ENCODE peak calls at places on chromosomes 7 and 10, in nine cellular contexts. I is endodermal cell; F is CD8-positive, alpha-beta T cell; Z is lung; R is mesenchymal stem cell; K is AG04450; J is right lobe of liver; E is hepatocyte; N is brain microvascular endothelial cell. A is an unnamed sample.

GRCh38 chr7:155471728-155472127 is 13.8 kb downstream of the EN2 start:
- DNase-seq in I (peak), F (no peak), Z (no peak), R (no peak), K (no peak), J (no peak), E (no peak), N (no peak), A (no peak)

GRCh38 chr7:69412331-69413146 is 185.7 kb upstream of the AUTS2 start:
- DNase-seq in I (no peak), F (no peak), Z (no peak), R (peak), K (no peak), J (no peak), E (peak), N (peak), A (no peak)

GRCh38 chr10:29586509-29586908 is 48.3 kb downstream of the SVIL start:
- DNase-seq in I (no peak), F (no peak), Z (no peak), R (no peak), K (no peak), J (no peak), E (no peak), N (no peak), A (no peak)

GRCh38 chr7:27547401-27547800 is 115.3 kb downstream of the HIBADH start:
- DNase-seq in I (peak), F (no peak), Z (no peak), R (peak), K (peak), J (no peak), E (peak), N (peak), A (no peak)

GRCh38 chr7:30278386-30278785 is 6.0 kb upstream of the ZNRF2 start:
- DNase-seq in I (no peak), F (no peak), Z (no peak), R (no peak), K (no peak), J (no peak), E (no peak), N (no peak), A (no peak)

GRCh38 chr7:116455009-116455408 is 44.5 kb upstream of the CAV2 start:
- DNase-seq in I (no peak), F (no peak), Z (no peak), R (no peak), K (no peak), J (no peak), E (no peak), N (no peak), A (no peak)

GRCh38 chr10:49502358-49502757 is 36.6 kb downstream of the ERCC6 start:
- DNase-seq in I (no peak), F (no peak), Z (no peak), R (no peak), K (no peak), J (no peak), E (no peak), N (no peak), A (no peak)

GRCh38 chr7:111029574-111030357 is 61.2 kb upstream of the LRRN3 start:
- DNase-seq in I (no peak), F (peak), Z (peak), R (peak), K (no peak), J (no peak), E (peak), N (peak), A (no peak)

GRCh38 chr10:2979267-2979660 is 88.1 kb upstream of the PFKP start:
- DNase-seq in I (no peak), F (no peak), Z (no peak), R (peak), K (no peak), J (no peak), E (no peak), N (no peak), A (no peak)

GRCh38 chr7:68925241-68925640 is 673.0 kb upstream of the AUTS2 start:
- DNase-seq in I (no peak), F (no peak), Z (no peak), R (no peak), K (no peak), J (no peak), E (no peak), N (no peak), A (no peak)

GRCh38 chr10:114548662-114549061 is 109.4 kb downstream of the ABLIM1 start:
- DNase-seq in I (peak), F (no peak), Z (no peak), R (peak), K (no peak), J (peak), E (peak), N (peak), A (peak)

GRCh38 chr7:75905785-75906604 is 9.0 kb upstream of the POR start:
- DNase-seq in I (peak), F (no peak), Z (peak), R (peak), K (no peak), J (peak), E (peak), N (peak), A (peak)

GRCh38 chr7:74294191-74294998 is 5.2 kb downstream of the CLIP2 start:
- DNase-seq in I (peak), F (no peak), Z (no peak), R (peak), K (no peak), J (no peak), E (no peak), N (no peak), A (no peak)

GRCh38 chr10:28715757-28716156 is 38.4 kb downstream of the BAMBI start:
- DNase-seq in I (no peak), F (no peak), Z (no peak), R (no peak), K (no peak), J (no peak), E (no peak), N (no peak), A (no peak)

GRCh38 chr10:102436312-102436711 is 3.9 kb upstream of the CUEDC2 start:
- DNase-seq in I (no peak), F (no peak), Z (no peak), R (no peak), K (no peak), J (peak), E (no peak), N (no peak), A (no peak)

GRCh38 chr7:90740364-90740763 is 144.2 kb downstream of the CDK14 start:
- DNase-seq in I (no peak), F (no peak), Z (no peak), R (no peak), K (no peak), J (no peak), E (no peak), N (no peak), A (no peak)

GRCh38 chr10:118664321-118664720 is 68.9 kb upstream of the PRLHR start:
- DNase-seq in I (no peak), F (no peak), Z (no peak), R (no peak), K (no peak), J (no peak), E (no peak), N (no peak), A (no peak)

GRCh38 chr10:4205113-4205512 is 420.1 kb upstream of the KLF6 start:
- DNase-seq in I (no peak), F (no peak), Z (no peak), R (no peak), K (no peak), J (no peak), E (no peak), N (no peak), A (no peak)

GRCh38 chr10:4212111-4212635 is 427.2 kb upstream of the KLF6 start:
- DNase-seq in I (no peak), F (no peak), Z (no peak), R (no peak), K (no peak), J (no peak), E (no peak), N (no peak), A (no peak)

GRCh38 chr10:4213441-4213840 is 428.4 kb upstream of the KLF6 start:
- DNase-seq in I (no peak), F (no peak), Z (no peak), R (no peak), K (no peak), J (no peak), E (no peak), N (no peak), A (no peak)

GRCh38 chr10:4202936-4203335 is 417.9 kb upstream of the KLF6 start:
- DNase-seq in I (no peak), F (no peak), Z (no peak), R (no peak), K (no peak), J (no peak), E (no peak), N (no peak), A (no peak)

GRCh38 chr10:4208499-4208898 is 423.5 kb upstream of the KLF6 start:
- DNase-seq in I (no peak), F (no peak), Z (no peak), R (no peak), K (no peak), J (no peak), E (no peak), N (no peak), A (no peak)
- H3K27ac ChIP-seq in I (no peak), F (no peak), Z (no peak), R (no peak), K (no peak), J (no peak), E (no peak), N (no peak), A (no peak)

GRCh38 chr10:128062331-128062730 is 63.9 kb downstream of the MKI67 start:
- DNase-seq in I (peak), F (no peak), Z (no peak), R (peak), K (no peak), J (no peak), E (no peak), N (no peak), A (no peak)
- H3K27ac ChIP-seq in I (no peak), F (peak), Z (no peak), R (no peak), K (no peak), J (no peak), E (no peak), N (no peak), A (peak)

GRCh38 chr7:137772221-137772620 is 74.6 kb downstream of the DGKI start:
- DNase-seq in I (no peak), F (no peak), Z (no peak), R (peak), K (no peak), J (no peak), E (no peak), N (peak), A (no peak)
- H3K27ac ChIP-seq in I (no peak), F (no peak), Z (no peak), R (peak), K (peak), J (no peak), E (no peak), N (peak), A (no peak)

GRCh38 chr10:86632951-86633350 is 21.4 kb upstream of the OPN4 start:
- DNase-seq in I (no peak), F (no peak), Z (no peak), R (no peak), K (no peak), J (no peak), E (no peak), N (no peak), A (no peak)

GRCh38 chr10:86632009-86632800 is 22.1 kb upstream of the OPN4 start:
- DNase-seq in I (peak), F (no peak), Z (no peak), R (peak), K (no peak), J (no peak), E (peak), N (no peak), A (peak)

GRCh38 chr10:86630079-86630478 is 24.3 kb upstream of the OPN4 start:
- DNase-seq in I (no peak), F (no peak), Z (no peak), R (no peak), K (no peak), J (no peak), E (no peak), N (no peak), A (no peak)

DNA sequence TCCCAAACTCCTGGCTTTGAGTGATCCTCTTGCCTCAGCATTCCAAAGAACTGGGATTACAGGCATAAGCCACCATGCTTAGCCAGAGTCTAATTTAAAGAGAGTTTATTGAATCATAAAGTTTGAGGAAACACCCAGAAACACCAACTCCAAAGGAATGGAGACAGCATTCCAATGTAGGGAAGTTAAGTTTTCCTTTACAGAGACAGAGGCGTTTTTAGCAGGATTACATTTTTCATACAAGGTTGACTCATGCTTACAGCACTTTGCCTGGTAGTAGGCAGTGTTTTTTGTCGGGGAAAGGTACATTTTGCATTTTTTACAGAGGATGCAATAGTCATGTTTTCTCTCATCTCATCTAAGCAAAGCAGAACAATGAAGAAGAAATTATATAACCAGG is 18.9 kb upstream of the OPN4 start:
- DNase-seq in I (no peak), F (no peak), Z (no peak), R (peak), K (peak), J (no peak), E (peak), N (peak), A (no peak)
- H3K27ac ChIP-seq in I (no peak), F (no peak), Z (no peak), R (peak), K (peak), J (no peak), E (no peak), N (no peak), A (no peak)

DNA sequence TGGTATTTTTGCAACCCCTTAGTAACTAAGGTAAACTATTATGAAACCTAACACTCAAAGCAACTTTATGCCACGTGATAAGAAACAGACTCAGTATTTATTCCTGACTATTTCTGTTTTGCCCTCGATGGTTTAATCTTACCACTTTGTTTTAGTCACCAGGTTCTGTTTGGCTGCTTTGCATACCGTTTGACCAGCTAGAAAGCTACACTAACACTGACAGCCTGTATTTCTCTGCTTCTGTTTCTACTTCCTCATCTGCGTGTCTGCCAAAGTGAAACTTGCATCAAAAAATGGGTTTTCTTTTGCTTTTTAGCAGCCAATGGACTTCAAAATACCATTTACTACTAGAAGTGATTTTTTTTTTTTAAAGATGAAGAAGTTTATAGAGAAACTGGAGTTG is 802.5 kb downstream of the GRM8 start:
- DNase-seq in I (no peak), F (no peak), Z (no peak), R (no peak), K (no peak), J (no peak), E (no peak), N (peak), A (no peak)
- H3K27ac ChIP-seq in I (no peak), F (no peak), Z (peak), R (no peak), K (no peak), J (no peak), E (no peak), N (no peak), A (no peak)

DNA sequence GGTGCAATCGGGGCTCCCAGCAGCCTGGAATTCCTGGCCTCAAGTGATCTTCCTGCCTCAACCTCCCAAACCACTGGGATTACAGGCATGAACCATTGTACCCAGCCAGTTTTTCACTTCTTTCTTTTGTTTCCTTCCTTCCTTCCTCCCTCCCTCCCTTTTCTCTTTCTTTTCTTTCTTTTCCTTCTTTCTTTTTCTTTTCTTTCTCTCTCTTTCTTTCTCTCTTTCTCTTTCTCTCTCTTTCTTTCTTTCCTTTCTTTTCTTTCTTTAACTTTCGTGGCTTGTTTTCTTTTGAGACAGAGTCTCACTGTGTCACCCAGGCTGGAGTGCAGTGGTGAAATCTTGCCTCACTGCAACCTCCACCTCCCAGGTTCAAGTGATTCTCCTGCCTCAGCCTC is 12.3 kb downstream of the ORAI2 start:
- DNase-seq in I (no peak), F (no peak), Z (no peak), R (no peak), K (no peak), J (no peak), E (no peak), N (no peak), A (no peak)
- H3K27ac ChIP-seq in I (no peak), F (no peak), Z (no peak), R (no peak), K (no peak), J (no peak), E (no peak), N (no peak), A (no peak)

GRCh38 chr10:110366641-110367040 is 61.9 kb upstream of the SMNDC1 start:
- DNase-seq in I (no peak), F (no peak), Z (no peak), R (no peak), K (no peak), J (no peak), E (no peak), N (no peak), A (no peak)
- H3K27ac ChIP-seq in I (no peak), F (no peak), Z (no peak), R (no peak), K (no peak), J (no peak), E (no peak), N (no peak), A (no peak)

GRCh38 chr7:99372275-99373085 is 2.0 kb upstream of the ARPC1B start:
- DNase-seq in I (no peak), F (peak), Z (peak), R (peak), K (no peak), J (no peak), E (peak), N (peak), A (peak)
- H3K27ac ChIP-seq in I (no peak), F (peak), Z (peak), R (peak), K (peak), J (peak), E (peak), N (no peak), A (peak)

A was measured in stomach.